ENCODE peak calls at places on chromosomes 1 and 21, in eight cellular contexts. V is neural progenitor cell, U is neural crest cell, N is omental fat pad, C is Peyer's patch, F is PC-3, J is colonic mucosa, P is cardiac muscle cell. Q is an unnamed sample.

GRCh38 chr1:110524311-110525249 is 5.6 kb upstream of the KCNA10 start:
- DNase-seq in F (peak; percentile 52), U (peak; percentile 66), P (peak; percentile 72), J (peak; percentile 24), V (peak; percentile 83), C (peak; percentile 20), N (no peak), Q (peak; percentile 73)

GRCh38 chr1:224238212-224238611 is 55.2 kb downstream of the DEGS1 start:
- DNase-seq in V (no peak), P (no peak), F (no peak), J (no peak), U (no peak), C (no peak), N (no peak), Q (no peak)

GRCh38 chr1:94658221-94658620 is 116.7 kb upstream of the F3 start:
- DNase-seq in P (peak; percentile 74), F (peak; percentile 23), N (no peak), J (no peak), U (no peak), C (no peak), V (no peak), Q (no peak)

GRCh38 chr21:37994211-37994610 is 78.0 kb upstream of the KCNJ6 start:
- DNase-seq in C (no peak), V (no peak), J (no peak), F (peak; percentile 35), U (no peak), N (no peak), P (no peak), Q (no peak)

GRCh38 chr1:192522673-192523072 is 52.9 kb upstream of the RGS1 start:
- DNase-seq in C (no peak), J (no peak), P (no peak), U (no peak), N (no peak), F (no peak), V (no peak), Q (no peak)

GRCh38 chr1:228920791-228921190 is 185.5 kb downstream of the RHOU start:
- DNase-seq in U (no peak), N (no peak), F (no peak), V (no peak), C (no peak), J (no peak), P (no peak), Q (no peak)

GRCh38 chr1:23452011-23452411 is 27.5 kb upstream of the TCEA3 start:
- DNase-seq in N (no peak), J (peak; percentile 96), P (no peak), F (peak; percentile 96), C (no peak), V (no peak), U (no peak), Q (no peak)

GRCh38 chr1:219773775-219774174 is 154.6 kb downstream of the SLC30A10 start:
- DNase-seq in V (no peak), N (no peak), P (no peak), F (no peak), J (no peak), U (no peak), C (no peak), Q (no peak)

GRCh38 chr1:202133016-202133415 is 10.3 kb downstream of the GPR37L1 start:
- DNase-seq in P (no peak), N (no peak), V (no peak), J (no peak), C (no peak), F (no peak), U (no peak), Q (no peak)

GRCh38 chr1:29482991-29483390 is 246.7 kb downstream of the PTPRU start:
- DNase-seq in C (no peak), V (no peak), U (no peak), F (no peak), N (no peak), P (no peak), J (no peak), Q (no peak)

GRCh38 chr1:153535664-153536585 is at the start of gene S100A6:
- DNase-seq in F (peak; percentile 94), P (peak; percentile 32), V (no peak), N (peak; percentile 60), U (no peak), J (peak; percentile 95), C (peak; percentile 80), Q (no peak)

GRCh38 chr1:100347009-100347966 is 5.0 kb upstream of the CDC14A start:
- DNase-seq in J (no peak), C (no peak), N (no peak), P (no peak), V (no peak), U (no peak), F (no peak), Q (no peak)

GRCh38 chr21:42317826-42318746 is 2.9 kb upstream of the TFF3 start:
- DNase-seq in N (no peak), V (no peak), U (no peak), C (no peak), J (peak; percentile 26), F (no peak), P (no peak), Q (no peak)

GRCh38 chr1:27598902-27599528 is 4.9 kb downstream of the AHDC1 start:
- DNase-seq in C (no peak), V (peak; percentile 36), F (peak; percentile 46), J (peak; percentile 46), U (no peak), N (no peak), P (peak; percentile 46), Q (no peak)

GRCh38 chr1:110829955-110830553 is 42.9 kb upstream of the CD53 start:
- DNase-seq in U (no peak), N (no peak), V (peak; percentile 72), F (peak; percentile 63), P (peak; percentile 48), C (peak; percentile 23), J (peak; percentile 20), Q (peak; percentile 17)

GRCh38 chr1:119861547-119861946 is 34.8 kb downstream of the ADAM30 start:
- DNase-seq in C (no peak), V (no peak), J (no peak), N (no peak), U (no peak), F (peak; percentile 20), P (no peak), Q (no peak)

GRCh38 chr1:3192825-3193224 is 123.8 kb downstream of the PRDM16 start:
- DNase-seq in U (no peak), F (peak; percentile 13), V (no peak), J (no peak), P (no peak), N (no peak), C (no peak), Q (no peak)

GRCh38 chr21:33268736-33269441 is 2.7 kb downstream of the IL10RB start:
- DNase-seq in J (peak; percentile 97), P (no peak), N (no peak), C (peak; percentile 74), F (peak; percentile 96), V (no peak), U (no peak), Q (no peak)

GRCh38 chr1:36856126-36856525 is 178.2 kb downstream of the GRIK3 start:
- DNase-seq in F (no peak), U (no peak), V (no peak), P (no peak), C (no peak), J (no peak), N (no peak), Q (no peak)

GRCh38 chr21:44370027-44370735 is 16.8 kb downstream of the TRPM2 start:
- DNase-seq in F (peak; percentile 77), P (peak; percentile 82), N (no peak), V (peak; percentile 79), C (no peak), J (no peak), U (peak; percentile 45), Q (no peak)

GRCh38 chr1:36782785-36783184 is 251.5 kb downstream of the GRIK3 start:
- DNase-seq in V (no peak), F (no peak), C (no peak), P (no peak), U (no peak), J (peak; percentile 23), N (no peak), Q (no peak)

GRCh38 chr1:211066781-211067384 is 67.1 kb downstream of the KCNH1 start:
- DNase-seq in V (no peak), C (no peak), N (no peak), J (no peak), U (no peak), F (no peak), P (no peak), Q (no peak)
- TF ChIP-seq CTCF in V (no peak), C (no peak), N (no peak), J (no peak), U (no peak), F (no peak), P (no peak), Q (no peak)

GRCh38 chr1:165828103-165828558 is 717 bp downstream of the UCK2 start:
- DNase-seq in N (no peak), P (peak; percentile 47), V (peak; percentile 65), C (peak; percentile 39), U (peak; percentile 50), J (peak; percentile 65), F (peak; percentile 55), Q (peak; percentile 62)
- TF ChIP-seq CTCF in N (no peak), P (no peak), V (no peak), C (no peak), U (no peak), J (no peak), F (peak; percentile 25), Q (no peak)

DNA sequence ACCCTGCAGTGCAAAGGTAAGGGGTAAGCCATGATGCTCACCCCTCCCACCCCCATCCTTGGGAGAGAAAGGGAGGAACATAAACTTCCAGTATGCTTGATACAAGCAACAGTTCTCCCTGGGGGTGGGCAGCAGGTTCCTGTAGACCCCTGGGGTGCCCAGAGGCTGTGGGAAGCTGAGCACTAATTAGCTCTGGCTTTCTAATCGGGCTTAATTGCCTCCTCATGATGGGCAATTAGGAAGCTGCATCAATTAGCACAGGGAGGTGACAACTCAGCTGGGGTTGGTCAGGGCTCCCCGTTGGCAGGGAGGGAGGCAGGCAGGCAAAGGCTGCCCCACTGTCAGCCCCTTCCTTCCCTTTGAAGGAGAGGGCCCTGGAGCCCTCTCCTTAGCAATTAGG is 15.7 kb upstream of the LMNA start:
- DNase-seq in V (peak; percentile 28), P (no peak), C (no peak), J (no peak), U (no peak), N (no peak), F (no peak), Q (no peak)
- TF ChIP-seq CTCF in V (no peak), P (no peak), C (no peak), J (no peak), U (no peak), N (no peak), F (no peak), Q (no peak)

GRCh38 chr21:45957986-45958610 is 23.5 kb upstream of the COL6A1 start:
- DNase-seq in V (no peak), U (no peak), P (no peak), F (no peak), J (no peak), C (no peak), N (no peak), Q (no peak)

GRCh38 chr21:45962531-45963224 is 18.9 kb upstream of the COL6A1 start:
- DNase-seq in V (no peak), N (no peak), C (no peak), U (no peak), P (no peak), J (no peak), F (no peak), Q (no peak)

GRCh38 chr21:45959182-45959581 is 22.4 kb upstream of the COL6A1 start:
- DNase-seq in P (no peak), V (no peak), J (no peak), U (no peak), F (no peak), C (no peak), N (no peak), Q (no peak)

GRCh38 chr21:45957551-45957950 is 24.0 kb upstream of the COL6A1 start:
- DNase-seq in F (no peak), C (no peak), P (no peak), V (no peak), U (no peak), N (no peak), J (no peak), Q (no peak)

GRCh38 chr21:45959779-45960390 is 21.7 kb upstream of the COL6A1 start:
- DNase-seq in V (no peak), N (no peak), J (no peak), F (no peak), C (no peak), U (no peak), P (no peak), Q (no peak)
- TF ChIP-seq CTCF in V (no peak), N (no peak), J (no peak), F (no peak), C (no peak), U (no peak), P (no peak), Q (no peak)

Q was measured in endothelial cell.